ENCODE peak calls at places on chromosomes 13 and 19, in five cellular contexts. O is activated T-cell treated with anti-CD3 and anti-CD28 coated beads, Interleukin-2, amount 50 U/mL, for 72 hours; Z is cardiac fibroblast; J is NCI-H1092; W is HT1080. B is an unnamed sample.

GRCh38 chr19:55173186-55173716 is 6.8 kb upstream of the DNAAF3 start:
- DNase-seq in J (no peak), W (no peak), Z (no peak), O (no peak), B (no peak)

GRCh38 chr19:54607782-54608150 is 14.3 kb downstream of the LILRA1 start:
- DNase-seq in J (no peak), Z (no peak), O (no peak), W (no peak), B (no peak)

GRCh38 chr19:1286451-1286858 is 782 bp downstream of the EFNA2 start:
- DNase-seq in Z (no peak), O (no peak), W (no peak), J (no peak), B (no peak)

GRCh38 chr13:59906413-59907027 is 257.2 kb downstream of the DIAPH3 start:
- DNase-seq in W (peak), O (no peak), J (no peak), Z (peak), B (no peak)

GRCh38 chr19:39111593-39112199 is 13.9 kb upstream of the PAK4 start:
- DNase-seq in O (no peak), J (no peak), Z (no peak), W (no peak), B (peak)

GRCh38 chr13:113565526-113566226 is 18.9 kb upstream of the TFDP1 start:
- DNase-seq in J (no peak), O (no peak), Z (no peak), W (no peak), B (no peak)

GRCh38 chr19:4988770-4989251 is 19.9 kb downstream of the KDM4B start:
- DNase-seq in O (no peak), Z (peak), W (peak), J (no peak), B (peak)

GRCh38 chr13:78420814-78421213 is 182.5 kb downstream of the POU4F1 start:
- DNase-seq in Z (peak), W (no peak), O (no peak), J (no peak), B (peak)

GRCh38 chr19:6067975-6068374 is 42.3 kb downstream of the RFX2 start:
- DNase-seq in O (no peak), J (no peak), W (no peak), Z (no peak), B (no peak)

GRCh38 chr13:92941167-92941566 is 285.4 kb upstream of the GPC6 start:
- DNase-seq in O (no peak), Z (no peak), J (no peak), W (no peak), B (peak)

GRCh38 chr19:56114051-56114694 is 6.9 kb downstream of the ZNF787 start:
- DNase-seq in Z (no peak), O (no peak), W (no peak), J (no peak), B (no peak)

GRCh38 chr13:32330438-32330837 is 15.1 kb downstream of the BRCA2 start:
- DNase-seq in W (peak), J (no peak), Z (peak), O (no peak), B (peak)

GRCh38 chr19:31253816-31254551 is 95.3 kb downstream of the TSHZ3 start:
- DNase-seq in W (peak), O (no peak), Z (peak), J (no peak), B (no peak)

GRCh38 chr19:41324231-41324702 is 14.3 kb downstream of the CCDC97 start:
- DNase-seq in W (no peak), Z (no peak), O (no peak), J (no peak), B (no peak)

GRCh38 chr19:40933025-40933424 is 51.0 kb upstream of the CYP2A7 start:
- DNase-seq in J (no peak), O (no peak), Z (peak), W (peak), B (no peak)

GRCh38 chr19:12365094-12365371 is 450 bp downstream of the ZNF442 start:
- DNase-seq in O (no peak), Z (no peak), W (no peak), J (peak), B (no peak)

GRCh38 chr19:33804021-33804799 is 7.5 kb downstream of the KCTD15 start:
- DNase-seq in W (peak), Z (peak), J (no peak), O (no peak), B (peak)

GRCh38 chr13:59458908-59459579 is 704.7 kb downstream of the DIAPH3 start:
- DNase-seq in J (no peak), W (peak), O (no peak), Z (peak), B (peak)

GRCh38 chr13:93066187-93066586 is 160.4 kb upstream of the GPC6 start:
- DNase-seq in O (no peak), Z (peak), W (peak), J (no peak), B (peak)

GRCh38 chr19:58518261-58519086 is 1.1 kb downstream of the ZBTB45 start:
- DNase-seq in Z (peak), O (no peak), J (no peak), W (no peak), B (no peak)

GRCh38 chr19:29831041-29831548 is 19.3 kb downstream of the CCNE1 start:
- DNase-seq in J (no peak), Z (peak), O (peak), W (peak), B (no peak)

GRCh38 chr19:16370671-16371391 is 46.2 kb downstream of the KLF2 start:
- DNase-seq in O (no peak), J (no peak), W (no peak), Z (no peak), B (no peak)

GRCh38 chr13:28459911-28460310 is 35.0 kb downstream of the FLT1 start:
- DNase-seq in W (no peak), Z (no peak), J (no peak), O (no peak), B (no peak)

GRCh38 chr19:51688665-51689571 is 4.2 kb upstream of the SPACA6 start:
- DNase-seq in W (peak), O (peak), J (peak), Z (peak), B (peak)

GRCh38 chr19:52200044-52200443 is 10.2 kb downstream of the PPP2R1A start:
- DNase-seq in W (no peak), Z (peak), O (no peak), J (no peak), B (peak)

GRCh38 chr13:86933676-86934075 is 737.5 kb upstream of the SLITRK5 start:
- DNase-seq in Z (no peak), W (no peak), J (no peak), O (no peak), B (peak)

GRCh38 chr13:64471916-64472315 is 2758.2 kb downstream of the PCDH9 start:
- DNase-seq in O (no peak), W (peak), J (peak), Z (peak), B (peak)

GRCh38 chr13:102191951-102192461 is 209.8 kb downstream of the FGF14 start:
- DNase-seq in W (peak), Z (peak), O (no peak), J (no peak), B (peak)

GRCh38 chr13:61410669-61411297 is 4.9 kb downstream of the PCDH20 start:
- DNase-seq in Z (peak), W (peak), O (no peak), J (peak), B (no peak)

GRCh38 chr13:50421457-50422130 is 406.4 kb downstream of the KCNRG start:
- DNase-seq in Z (peak), J (no peak), W (peak), O (no peak), B (peak)

GRCh38 chr19:8367327-8368001 is 3.5 kb downstream of the ANGPTL4 start:
- DNase-seq in W (peak), J (peak), Z (peak), O (no peak), B (peak)

GRCh38 chr19:609001-609340 is 19.3 kb downstream of the HCN2 start:
- DNase-seq in W (no peak), J (no peak), O (no peak), Z (no peak), B (no peak)

GRCh38 chr13:33016414-33017409 is at the start of gene KL:
- DNase-seq in J (no peak), Z (no peak), O (peak), W (no peak), B (no peak)

GRCh38 chr13:79936368-79937136 is 404.4 kb downstream of the SPRY2 start:
- DNase-seq in Z (peak), W (peak), O (no peak), J (no peak), B (peak)

GRCh38 chr19:47056416-47056815 is 8.0 kb upstream of the TMEM160 start:
- DNase-seq in J (no peak), Z (no peak), O (no peak), W (no peak), B (no peak)

GRCh38 chr19:6415592-6416190 is 8.9 kb downstream of the KHSRP start:
- DNase-seq in J (no peak), W (no peak), O (no peak), Z (no peak), B (no peak)

GRCh38 chr19:17946965-17947784 is 14.4 kb downstream of the CCDC124 start:
- DNase-seq in O (peak), W (no peak), Z (no peak), J (peak), B (no peak)

GRCh38 chr19:41521860-41522555 is 54.0 kb upstream of the CEACAM21 start:
- DNase-seq in J (no peak), O (peak), W (no peak), Z (no peak), B (no peak)

GRCh38 chr19:55094456-55095259 is 19.0 kb downstream of the EPS8L1 start:
- DNase-seq in O (no peak), Z (no peak), W (no peak), J (no peak), B (no peak)